ENCODE peak calls at places on chromosomes 1 and 21, in ten cellular contexts. One of them, this sample, is unnamed.

GRCh38 chr1:247857069-247857985 is at the start of gene TRIM58:
- DNase-seq in AG04450: no peak
- DNase-seq in sigmoid colon: peak
- DNase-seq in colonic mucosa: peak
- DNase-seq in psoas muscle: no peak
- DNase-seq in right lobe of liver: no peak
- DNase-seq in kidney: peak
- DNase-seq in tibial artery: no peak
- DNase-seq in lung: no peak
- DNase-seq in CD4-positive, CD25-positive, alpha-beta regulatory T cell: peak
- DNase-seq in this sample: no peak

GRCh38 chr1:29800522-29800956 is 564.2 kb downstream of the PTPRU start:
- DNase-seq in CD4-positive, CD25-positive, alpha-beta regulatory T cell: no peak
- DNase-seq in colonic mucosa: no peak
- DNase-seq in psoas muscle: no peak
- DNase-seq in right lobe of liver: no peak
- DNase-seq in AG04450: no peak
- DNase-seq in kidney: no peak
- DNase-seq in sigmoid colon: no peak
- DNase-seq in lung: peak
- DNase-seq in tibial artery: no peak
- DNase-seq in this sample: no peak

GRCh38 chr1:57550092-57550491 is 126.2 kb upstream of the DAB1 start:
- DNase-seq in colonic mucosa: no peak
- DNase-seq in tibial artery: no peak
- DNase-seq in right lobe of liver: no peak
- DNase-seq in CD4-positive, CD25-positive, alpha-beta regulatory T cell: peak
- DNase-seq in AG04450: no peak
- DNase-seq in kidney: no peak
- DNase-seq in psoas muscle: no peak
- DNase-seq in sigmoid colon: no peak
- DNase-seq in lung: no peak
- DNase-seq in this sample: no peak

GRCh38 chr1:181152892-181153633 is 64.6 kb downstream of the IER5 start:
- DNase-seq in AG04450: peak
- DNase-seq in colonic mucosa: peak
- DNase-seq in psoas muscle: peak
- DNase-seq in lung: peak
- DNase-seq in right lobe of liver: no peak
- DNase-seq in kidney: peak
- DNase-seq in CD4-positive, CD25-positive, alpha-beta regulatory T cell: no peak
- DNase-seq in tibial artery: peak
- DNase-seq in sigmoid colon: peak
- DNase-seq in this sample: peak

GRCh38 chr1:178530037-178530402 is 17.1 kb downstream of the TEX35 start:
- DNase-seq in psoas muscle: no peak
- DNase-seq in lung: no peak
- DNase-seq in CD4-positive, CD25-positive, alpha-beta regulatory T cell: no peak
- DNase-seq in sigmoid colon: peak
- DNase-seq in AG04450: no peak
- DNase-seq in right lobe of liver: no peak
- DNase-seq in colonic mucosa: no peak
- DNase-seq in kidney: no peak
- DNase-seq in tibial artery: no peak
- DNase-seq in this sample: no peak

GRCh38 chr1:202238914-202239313 is 45.3 kb downstream of the LGR6 start:
- DNase-seq in psoas muscle: no peak
- DNase-seq in CD4-positive, CD25-positive, alpha-beta regulatory T cell: no peak
- DNase-seq in right lobe of liver: peak
- DNase-seq in colonic mucosa: no peak
- DNase-seq in lung: no peak
- DNase-seq in kidney: peak
- DNase-seq in sigmoid colon: peak
- DNase-seq in tibial artery: no peak
- DNase-seq in AG04450: no peak
- DNase-seq in this sample: peak

GRCh38 chr1:236515443-236515958 is 8.3 kb upstream of the LGALS8 start:
- DNase-seq in kidney: no peak
- DNase-seq in colonic mucosa: no peak
- DNase-seq in right lobe of liver: no peak
- DNase-seq in tibial artery: no peak
- DNase-seq in psoas muscle: no peak
- DNase-seq in lung: no peak
- DNase-seq in CD4-positive, CD25-positive, alpha-beta regulatory T cell: no peak
- DNase-seq in AG04450: no peak
- DNase-seq in sigmoid colon: no peak
- DNase-seq in this sample: no peak

GRCh38 chr1:244344001-244344400 is 107.7 kb downstream of the ADSS2 start:
- DNase-seq in colonic mucosa: no peak
- DNase-seq in psoas muscle: no peak
- DNase-seq in tibial artery: no peak
- DNase-seq in kidney: no peak
- DNase-seq in sigmoid colon: no peak
- DNase-seq in right lobe of liver: no peak
- DNase-seq in AG04450: no peak
- DNase-seq in CD4-positive, CD25-positive, alpha-beta regulatory T cell: no peak
- DNase-seq in lung: no peak
- DNase-seq in this sample: no peak

GRCh38 chr1:202802998-202803932 is 5.0 kb downstream of the KDM5B start:
- DNase-seq in kidney: no peak
- DNase-seq in lung: peak
- DNase-seq in right lobe of liver: no peak
- DNase-seq in sigmoid colon: no peak
- DNase-seq in CD4-positive, CD25-positive, alpha-beta regulatory T cell: no peak
- DNase-seq in psoas muscle: no peak
- DNase-seq in colonic mucosa: no peak
- DNase-seq in tibial artery: no peak
- DNase-seq in AG04450: no peak
- DNase-seq in this sample: no peak

GRCh38 chr1:204544321-204544720 is 28.1 kb downstream of the MDM4 start:
- DNase-seq in lung: no peak
- DNase-seq in CD4-positive, CD25-positive, alpha-beta regulatory T cell: peak
- DNase-seq in right lobe of liver: no peak
- DNase-seq in kidney: no peak
- DNase-seq in colonic mucosa: no peak
- DNase-seq in tibial artery: no peak
- DNase-seq in sigmoid colon: no peak
- DNase-seq in psoas muscle: no peak
- DNase-seq in AG04450: no peak
- DNase-seq in this sample: no peak

GRCh38 chr1:180166436-180166800 is 11.7 kb downstream of the QSOX1 start:
- DNase-seq in AG04450: no peak
- DNase-seq in colonic mucosa: no peak
- DNase-seq in psoas muscle: no peak
- DNase-seq in right lobe of liver: no peak
- DNase-seq in sigmoid colon: no peak
- DNase-seq in lung: no peak
- DNase-seq in kidney: no peak
- DNase-seq in tibial artery: peak
- DNase-seq in CD4-positive, CD25-positive, alpha-beta regulatory T cell: no peak
- DNase-seq in this sample: no peak

GRCh38 chr1:77489910-77490309 is 192.5 kb downstream of the ZZZ3 start:
- DNase-seq in right lobe of liver: no peak
- DNase-seq in sigmoid colon: no peak
- DNase-seq in colonic mucosa: no peak
- DNase-seq in psoas muscle: no peak
- DNase-seq in AG04450: no peak
- DNase-seq in lung: no peak
- DNase-seq in kidney: no peak
- DNase-seq in CD4-positive, CD25-positive, alpha-beta regulatory T cell: no peak
- DNase-seq in tibial artery: no peak
- DNase-seq in this sample: no peak

GRCh38 chr1:51726544-51727225 is 109.8 kb downstream of the OSBPL9 start:
- DNase-seq in tibial artery: no peak
- DNase-seq in AG04450: no peak
- DNase-seq in lung: no peak
- DNase-seq in CD4-positive, CD25-positive, alpha-beta regulatory T cell: no peak
- DNase-seq in sigmoid colon: no peak
- DNase-seq in right lobe of liver: no peak
- DNase-seq in kidney: no peak
- DNase-seq in psoas muscle: no peak
- DNase-seq in colonic mucosa: no peak
- DNase-seq in this sample: no peak

GRCh38 chr1:179831225-179831624 is 46.4 kb downstream of the TOR1AIP2 start:
- DNase-seq in sigmoid colon: no peak
- DNase-seq in AG04450: no peak
- DNase-seq in kidney: no peak
- DNase-seq in CD4-positive, CD25-positive, alpha-beta regulatory T cell: peak
- DNase-seq in lung: peak
- DNase-seq in psoas muscle: no peak
- DNase-seq in right lobe of liver: no peak
- DNase-seq in tibial artery: no peak
- DNase-seq in colonic mucosa: no peak
- DNase-seq in this sample: no peak

GRCh38 chr1:99062192-99062591 is 57.5 kb upstream of the PLPPR5 start:
- DNase-seq in AG04450: no peak
- DNase-seq in lung: no peak
- DNase-seq in tibial artery: no peak
- DNase-seq in CD4-positive, CD25-positive, alpha-beta regulatory T cell: no peak
- DNase-seq in right lobe of liver: no peak
- DNase-seq in colonic mucosa: no peak
- DNase-seq in kidney: no peak
- DNase-seq in sigmoid colon: no peak
- DNase-seq in psoas muscle: no peak
- DNase-seq in this sample: no peak

GRCh38 chr1:162916407-162916806 is 55.4 kb upstream of the CCDC190 start:
- DNase-seq in AG04450: no peak
- DNase-seq in psoas muscle: no peak
- DNase-seq in lung: no peak
- DNase-seq in kidney: no peak
- DNase-seq in right lobe of liver: no peak
- DNase-seq in sigmoid colon: no peak
- DNase-seq in tibial artery: no peak
- DNase-seq in colonic mucosa: no peak
- DNase-seq in CD4-positive, CD25-positive, alpha-beta regulatory T cell: no peak
- DNase-seq in this sample: no peak

DNA sequence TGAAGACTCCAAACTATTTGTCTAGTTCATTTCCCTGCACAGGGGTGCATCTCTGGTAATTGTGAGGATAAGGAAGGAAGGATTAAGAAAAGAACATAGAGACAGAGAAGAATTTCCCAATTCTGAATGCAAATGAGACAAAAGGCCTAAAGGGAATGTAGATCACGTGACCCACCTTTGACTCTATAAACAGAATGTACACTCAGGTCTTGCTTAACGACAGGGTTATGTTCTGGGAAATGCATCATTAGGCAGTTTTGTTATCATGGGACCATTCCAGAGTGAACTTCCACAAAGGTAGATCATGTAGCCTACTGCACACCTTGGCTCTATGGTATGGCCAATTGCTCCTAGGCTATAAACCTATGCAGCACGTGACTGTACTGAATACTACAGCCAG is 252.3 kb upstream of the ZP4 start:
- DNase-seq in CD4-positive, CD25-positive, alpha-beta regulatory T cell: no peak
- DNase-seq in psoas muscle: no peak
- DNase-seq in lung: no peak
- DNase-seq in AG04450: no peak
- DNase-seq in colonic mucosa: no peak
- DNase-seq in right lobe of liver: no peak
- DNase-seq in sigmoid colon: no peak
- DNase-seq in kidney: no peak
- DNase-seq in tibial artery: no peak
- DNase-seq in this sample: no peak
- H3K27ac ChIP-seq in CD4-positive, CD25-positive, alpha-beta regulatory T cell: no peak
- H3K27ac ChIP-seq in psoas muscle: no peak
- H3K27ac ChIP-seq in lung: no peak
- H3K27ac ChIP-seq in AG04450: no peak
- H3K27ac ChIP-seq in colonic mucosa: no peak
- H3K27ac ChIP-seq in right lobe of liver: no peak
- H3K27ac ChIP-seq in sigmoid colon: no peak
- H3K27ac ChIP-seq in kidney: no peak
- H3K27ac ChIP-seq in tibial artery: no peak
- H3K27ac ChIP-seq in this sample: no peak

GRCh38 chr1:207027221-207027777 is 5.3 kb downstream of the C1orf116 start:
- DNase-seq in colonic mucosa: peak
- DNase-seq in psoas muscle: no peak
- DNase-seq in lung: no peak
- DNase-seq in CD4-positive, CD25-positive, alpha-beta regulatory T cell: no peak
- DNase-seq in AG04450: no peak
- DNase-seq in right lobe of liver: no peak
- DNase-seq in kidney: peak
- DNase-seq in tibial artery: no peak
- DNase-seq in sigmoid colon: no peak
- DNase-seq in this sample: no peak
- H3K27ac ChIP-seq in colonic mucosa: peak
- H3K27ac ChIP-seq in psoas muscle: no peak
- H3K27ac ChIP-seq in lung: no peak
- H3K27ac ChIP-seq in CD4-positive, CD25-positive, alpha-beta regulatory T cell: no peak
- H3K27ac ChIP-seq in AG04450: no peak
- H3K27ac ChIP-seq in right lobe of liver: no peak
- H3K27ac ChIP-seq in kidney: peak
- H3K27ac ChIP-seq in tibial artery: no peak
- H3K27ac ChIP-seq in sigmoid colon: no peak
- H3K27ac ChIP-seq in this sample: no peak

DNA sequence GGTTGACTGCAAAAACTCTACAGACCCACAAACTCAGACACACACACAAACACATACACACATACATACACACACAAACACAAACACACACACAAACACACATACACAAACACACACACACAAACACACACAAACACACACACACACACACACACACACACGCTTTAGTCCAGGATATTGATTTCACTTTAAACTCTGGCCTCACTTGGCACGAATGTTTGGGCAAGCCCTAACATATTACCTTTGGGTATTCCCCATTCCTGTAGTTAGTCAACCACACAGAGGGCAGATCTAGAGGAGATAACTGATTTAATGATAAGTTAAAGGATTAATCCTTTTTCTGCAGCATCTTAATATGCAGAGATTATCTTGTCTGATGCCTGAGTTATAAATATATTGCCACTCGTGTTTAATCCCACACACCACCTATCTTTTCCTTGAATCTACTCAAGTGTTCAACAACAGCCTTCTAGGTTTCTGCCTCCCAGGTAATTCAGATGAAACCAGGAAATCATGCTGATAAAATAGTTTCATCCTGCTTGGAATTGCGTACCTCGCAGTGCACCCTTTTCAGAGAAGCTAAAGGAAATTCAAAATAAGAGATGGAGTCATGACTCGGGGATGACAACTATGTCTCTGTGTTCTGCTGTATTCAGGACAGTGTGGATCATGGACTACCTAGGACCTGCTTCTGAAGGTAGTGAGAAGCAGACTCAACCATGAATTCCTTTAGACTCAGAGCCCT is 14.5 kb upstream of the RUNX1 start:
- DNase-seq in kidney: no peak
- DNase-seq in lung: no peak
- DNase-seq in AG04450: no peak
- DNase-seq in sigmoid colon: no peak
- DNase-seq in colonic mucosa: no peak
- DNase-seq in psoas muscle: no peak
- DNase-seq in tibial artery: no peak
- DNase-seq in CD4-positive, CD25-positive, alpha-beta regulatory T cell: no peak
- DNase-seq in right lobe of liver: no peak
- DNase-seq in this sample: no peak
- H3K27ac ChIP-seq in kidney: no peak
- H3K27ac ChIP-seq in lung: no peak
- H3K27ac ChIP-seq in AG04450: no peak
- H3K27ac ChIP-seq in sigmoid colon: no peak
- H3K27ac ChIP-seq in colonic mucosa: no peak
- H3K27ac ChIP-seq in psoas muscle: no peak
- H3K27ac ChIP-seq in tibial artery: no peak
- H3K27ac ChIP-seq in CD4-positive, CD25-positive, alpha-beta regulatory T cell: no peak
- H3K27ac ChIP-seq in right lobe of liver: no peak
- H3K27ac ChIP-seq in this sample: no peak

GRCh38 chr1:61397495-61397894 is 315.1 kb downstream of the NFIA start:
- DNase-seq in AG04450: no peak
- DNase-seq in sigmoid colon: no peak
- DNase-seq in tibial artery: no peak
- DNase-seq in colonic mucosa: no peak
- DNase-seq in psoas muscle: no peak
- DNase-seq in kidney: no peak
- DNase-seq in CD4-positive, CD25-positive, alpha-beta regulatory T cell: no peak
- DNase-seq in right lobe of liver: no peak
- DNase-seq in lung: no peak
- DNase-seq in this sample: no peak
- H3K27ac ChIP-seq in AG04450: no peak
- H3K27ac ChIP-seq in sigmoid colon: peak
- H3K27ac ChIP-seq in tibial artery: peak
- H3K27ac ChIP-seq in colonic mucosa: no peak
- H3K27ac ChIP-seq in psoas muscle: peak
- H3K27ac ChIP-seq in kidney: no peak
- H3K27ac ChIP-seq in CD4-positive, CD25-positive, alpha-beta regulatory T cell: no peak
- H3K27ac ChIP-seq in right lobe of liver: no peak
- H3K27ac ChIP-seq in lung: no peak
- H3K27ac ChIP-seq in this sample: peak

This sample was measured in aorta.